ENCODE peak calls at places on chromosomes 6 and 20, in six cellular contexts. C, J, T, G, I and L are unnamed samples.

GRCh38 chr20:10611357-10611756 is 62.4 kb downstream of the JAG1 start:
- DNase-seq in C (no peak), J (peak), T (peak), G (peak), I (peak), L (peak)

GRCh38 chr6:35449287-35449881 is 2.8 kb upstream of the FANCE start:
- DNase-seq in C (no peak), J (peak), T (peak), G (peak), I (peak), L (peak)

GRCh38 chr6:31728767-31729514 is at the start of gene DDAH2:
- DNase-seq in C (peak), J (no peak), T (no peak), G (no peak), I (no peak), L (no peak)

GRCh38 chr20:21251278-21251677 is 51.9 kb upstream of the XRN2 start:
- DNase-seq in C (no peak), J (peak), T (no peak), G (no peak), I (no peak), L (no peak)

GRCh38 chr6:161613711-161614110 is 339.9 kb upstream of the AGPAT4 start:
- DNase-seq in C (no peak), J (no peak), T (no peak), G (no peak), I (no peak), L (no peak)

GRCh38 chr6:39430968-39431523 is 108.5 kb upstream of the KCNK16 start:
- DNase-seq in C (peak), J (peak), T (no peak), G (no peak), I (peak), L (no peak)

GRCh38 chr20:34254979-34255378 is 13.8 kb downstream of the ASIP start:
- DNase-seq in C (no peak), J (no peak), T (no peak), G (no peak), I (no peak), L (no peak)

GRCh38 chr6:34149831-34150400 is 4.0 kb upstream of the GRM4 start:
- DNase-seq in C (no peak), J (no peak), T (no peak), G (no peak), I (peak), L (no peak)

GRCh38 chr6:4655196-4656025 is 120.8 kb upstream of the CDYL start:
- DNase-seq in C (no peak), J (no peak), T (no peak), G (no peak), I (no peak), L (no peak)

GRCh38 chr6:4651831-4652467 is 124.3 kb upstream of the CDYL start:
- DNase-seq in C (no peak), J (no peak), T (no peak), G (no peak), I (no peak), L (no peak)

GRCh38 chr6:4653141-4653540 is 123.1 kb upstream of the CDYL start:
- DNase-seq in C (no peak), J (no peak), T (no peak), G (no peak), I (no peak), L (no peak)

GRCh38 chr6:4658486-4658885 is 117.7 kb upstream of the CDYL start:
- DNase-seq in C (no peak), J (no peak), T (no peak), G (no peak), I (no peak), L (no peak)

DNA sequence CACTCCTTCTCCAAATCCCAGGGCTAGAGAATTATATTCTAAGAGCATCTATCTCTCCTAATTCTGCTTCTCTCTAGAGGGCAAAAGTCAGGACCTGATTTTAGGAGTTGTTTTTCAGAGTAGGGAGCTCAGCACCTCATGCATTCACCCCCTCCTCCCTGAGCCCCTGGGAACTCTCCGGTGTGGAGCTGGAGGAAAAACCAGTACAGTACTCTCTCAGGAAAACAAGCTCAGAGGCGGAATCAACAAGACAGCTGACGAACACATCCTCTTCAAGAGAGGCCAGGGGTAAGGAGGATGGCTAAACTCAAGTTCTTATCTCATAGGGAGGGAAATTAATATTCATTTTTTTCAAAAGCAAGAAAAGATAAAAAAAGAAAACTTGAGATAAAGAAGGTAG is 120.1 kb upstream of the CDYL start:
- DNase-seq in C (no peak), J (no peak), T (no peak), G (no peak), I (no peak), L (no peak)
- H3K4me3 ChIP-seq in C (no peak), J (no peak), T (no peak), G (no peak), I (no peak), L (no peak)

DNA sequence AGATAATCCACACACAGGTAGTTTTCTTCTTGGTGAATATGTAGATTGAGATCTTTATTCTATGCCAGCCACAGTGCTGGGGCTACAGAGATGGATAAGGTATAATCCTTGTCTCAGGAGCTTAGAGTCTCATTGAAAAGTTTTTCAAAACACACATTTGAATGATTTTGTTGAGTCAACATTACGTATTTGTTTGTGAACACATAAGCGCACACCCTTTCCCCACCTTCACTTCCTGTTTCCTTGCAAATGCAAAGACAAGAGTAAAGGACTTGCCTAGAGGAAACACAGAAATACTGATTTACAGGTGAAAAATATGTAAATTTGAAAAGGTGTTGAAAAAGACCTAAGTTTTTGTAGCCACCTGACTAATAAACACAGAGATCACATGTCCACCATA is 27.8 kb downstream of the VAPB start:
- DNase-seq in C (no peak), J (no peak), T (no peak), G (no peak), I (no peak), L (no peak)
- H3K4me3 ChIP-seq in C (no peak), J (no peak), T (no peak), G (no peak), I (no peak), L (no peak)

GRCh38 chr20:32358883-32359632 is 927 bp downstream of the ASXL1 start:
- DNase-seq in C (peak), J (peak), T (peak), G (peak), I (peak), L (peak)

GRCh38 chr20:32358632-32358882 is 426 bp downstream of the ASXL1 start:
- DNase-seq in C (no peak), J (no peak), T (no peak), G (no peak), I (no peak), L (no peak)

GRCh38 chr20:32357869-32358631 is at the start of gene ASXL1:
- DNase-seq in C (peak), J (peak), T (peak), G (peak), I (peak), L (peak)

GRCh38 chr20:32359633-32360332 is 1.7 kb downstream of the ASXL1 start:
- DNase-seq in C (no peak), J (peak), T (peak), G (peak), I (peak), L (peak)

DNA sequence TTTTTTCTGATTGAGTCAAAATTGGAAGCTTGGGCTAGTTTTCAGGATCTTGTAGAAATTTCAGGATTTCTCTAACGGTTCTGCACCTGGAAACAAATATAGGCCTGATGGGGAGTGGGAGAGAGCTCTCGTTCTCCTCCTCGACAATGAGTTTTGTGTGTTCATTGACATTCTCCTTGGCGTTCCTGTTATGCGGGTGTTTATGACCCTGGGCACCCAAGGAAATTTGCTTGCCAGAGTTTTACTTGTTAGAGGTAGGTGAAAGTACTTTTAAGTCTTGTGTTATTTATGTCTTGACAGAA is 2.2 kb downstream of the ASXL1 start:
- DNase-seq in C (no peak), J (no peak), T (no peak), G (no peak), I (no peak), L (no peak)
- H3K4me3 ChIP-seq in C (peak), J (peak), T (peak), G (peak), I (peak), L (peak)

GRCh38 chr20:31764641-31765305 is 25.7 kb downstream of the TPX2 start:
- DNase-seq in C (no peak), J (peak), T (peak), G (no peak), I (no peak), L (no peak)

GRCh38 chr20:31767805-31768204 is 28.7 kb downstream of the TPX2 start:
- DNase-seq in C (no peak), J (no peak), T (no peak), G (no peak), I (no peak), L (no peak)

GRCh38 chr20:31770243-31770642 is 31.2 kb downstream of the TPX2 start:
- DNase-seq in C (no peak), J (no peak), T (no peak), G (no peak), I (no peak), L (no peak)

GRCh38 chr20:31774408-31774807 is 35.3 kb downstream of the TPX2 start:
- DNase-seq in C (no peak), J (no peak), T (no peak), G (no peak), I (no peak), L (no peak)

DNA sequence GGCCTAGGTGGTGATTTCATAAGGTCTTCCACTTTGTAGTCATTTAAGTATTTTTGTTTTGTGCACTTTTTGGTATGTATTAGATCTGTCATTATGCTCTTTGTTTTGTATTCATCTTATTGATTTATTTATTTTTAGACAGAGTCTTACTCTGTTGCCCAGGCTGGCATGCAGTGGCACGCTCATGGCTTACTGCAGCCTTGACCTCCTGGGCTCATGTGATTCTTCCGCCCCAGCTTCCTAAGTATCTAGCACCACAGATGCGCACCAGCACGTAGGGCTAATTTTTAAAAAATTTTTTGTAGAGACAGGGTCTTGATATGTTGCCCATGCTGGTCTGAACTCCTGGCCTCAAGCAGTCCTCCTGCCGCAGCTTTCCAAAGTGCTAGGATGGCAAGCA is 30.6 kb downstream of the TPX2 start:
- DNase-seq in C (no peak), J (no peak), T (no peak), G (no peak), I (no peak), L (no peak)
- H3K4me3 ChIP-seq in C (no peak), J (no peak), T (no peak), G (no peak), I (no peak), L (no peak)

GRCh38 chr20:836188-836587 is 2.7 kb downstream of the FAM110A start:
- DNase-seq in C (no peak), J (no peak), T (no peak), G (no peak), I (no peak), L (no peak)
- H3K4me3 ChIP-seq in C (no peak), J (no peak), T (no peak), G (no peak), I (no peak), L (no peak)

GRCh38 chr6:25056130-25056529 is 120.4 kb upstream of the RIPOR2 start:
- DNase-seq in C (peak), J (no peak), T (no peak), G (no peak), I (no peak), L (peak)
- H3K4me3 ChIP-seq in C (no peak), J (no peak), T (no peak), G (no peak), I (no peak), L (no peak)